ENCODE peak calls at places on chromosome 5, in six cellular contexts. P is spleen, Q is right lobe of liver, E is brain microvascular endothelial cell, T is heart left ventricle, D is neural progenitor cell. F is an unnamed sample.
A peak's percentile ranks its signal among the peaks of the same experiment; 100 is the strongest.

GRCh38 chr5:139711852-139712171 is 63.7 kb downstream of the CXXC5 start:
- DNase-seq in P (peak; percentile 81), Q (no peak), E (no peak), T (peak; percentile 38), D (peak; percentile 81), F (no peak)

GRCh38 chr5:130198927-130199326 is 294.7 kb downstream of the CHSY3 start:
- DNase-seq in P (no peak), Q (no peak), E (peak; percentile 18), T (no peak), D (peak; percentile 57), F (peak; percentile 19)

GRCh38 chr5:122330881-122331280 is 18.8 kb downstream of the SNCAIP start:
- DNase-seq in P (no peak), Q (no peak), E (no peak), T (no peak), D (no peak), F (no peak)

GRCh38 chr5:15082096-15082495 is 210.5 kb upstream of the ANKH start:
- DNase-seq in P (no peak), Q (no peak), E (no peak), T (no peak), D (no peak), F (no peak)

GRCh38 chr5:173734716-173735115 is 118.3 kb upstream of the BOD1 start:
- DNase-seq in P (no peak), Q (no peak), E (no peak), T (no peak), D (no peak), F (no peak)

GRCh38 chr5:172463031-172463430 is 8.7 kb upstream of the SH3PXD2B start:
- DNase-seq in P (no peak), Q (no peak), E (no peak), T (no peak), D (no peak), F (no peak)

GRCh38 chr5:67576112-67576511 is 379.5 kb upstream of the CD180 start:
- DNase-seq in P (no peak), Q (no peak), E (no peak), T (no peak), D (no peak), F (no peak)

GRCh38 chr5:124651663-124652513 is 94.6 kb downstream of the ZNF608 start:
- DNase-seq in P (peak; percentile 92), Q (peak; percentile 81), E (peak; percentile 77), T (peak; percentile 92), D (peak; percentile 93), F (peak; percentile 90)

GRCh38 chr5:79573983-79574890 is 38.0 kb upstream of the TENT2 start:
- DNase-seq in P (no peak), Q (no peak), E (no peak), T (no peak), D (no peak), F (no peak)

GRCh38 chr5:65818592-65818991 is 96.6 kb downstream of the NLN start:
- DNase-seq in P (no peak), Q (no peak), E (no peak), T (no peak), D (peak; percentile 20), F (no peak)

GRCh38 chr5:141800629-141801028 is 77.6 kb downstream of the PCDH1 start:
- DNase-seq in P (peak; percentile 28), Q (no peak), E (no peak), T (no peak), D (no peak), F (no peak)

GRCh38 chr5:95238560-95239325 is 46.2 kb downstream of the MCTP1 start:
- DNase-seq in P (no peak), Q (no peak), E (peak; percentile 38), T (no peak), D (no peak), F (no peak)

GRCh38 chr5:30390095-30390494 is 803.4 kb upstream of the CDH6 start:
- DNase-seq in P (no peak), Q (no peak), E (no peak), T (no peak), D (no peak), F (no peak)

GRCh38 chr5:30398427-30398826 is 795.1 kb upstream of the CDH6 start:
- DNase-seq in P (no peak), Q (no peak), E (no peak), T (no peak), D (no peak), F (no peak)

GRCh38 chr5:30387974-30388632 is 805.4 kb upstream of the CDH6 start:
- DNase-seq in P (no peak), Q (no peak), E (no peak), T (no peak), D (no peak), F (no peak)

GRCh38 chr5:30392897-30393296 is 800.6 kb upstream of the CDH6 start:
- DNase-seq in P (no peak), Q (no peak), E (no peak), T (no peak), D (no peak), F (no peak)
- H3K36me3 ChIP-seq in P (no peaks in the 10 kb centered on the region), Q (no peaks in the 10 kb centered on the region), E (no peaks in the 10 kb centered on the region), T (no peaks in the 10 kb centered on the region), D (no peaks in the 10 kb centered on the region), F (no peaks in the 10 kb centered on the region)

GRCh38 chr5:144295284-144295683 is 124.6 kb downstream of the KCTD16 start:
- DNase-seq in P (no peak), Q (no peak), E (no peak), T (no peak), D (no peak), F (no peak)
- TF ChIP-seq CTCF in P (no peak), Q (no peak), E (no peak), T (no peak), D (peak; percentile 12), F (no peak)

DNA sequence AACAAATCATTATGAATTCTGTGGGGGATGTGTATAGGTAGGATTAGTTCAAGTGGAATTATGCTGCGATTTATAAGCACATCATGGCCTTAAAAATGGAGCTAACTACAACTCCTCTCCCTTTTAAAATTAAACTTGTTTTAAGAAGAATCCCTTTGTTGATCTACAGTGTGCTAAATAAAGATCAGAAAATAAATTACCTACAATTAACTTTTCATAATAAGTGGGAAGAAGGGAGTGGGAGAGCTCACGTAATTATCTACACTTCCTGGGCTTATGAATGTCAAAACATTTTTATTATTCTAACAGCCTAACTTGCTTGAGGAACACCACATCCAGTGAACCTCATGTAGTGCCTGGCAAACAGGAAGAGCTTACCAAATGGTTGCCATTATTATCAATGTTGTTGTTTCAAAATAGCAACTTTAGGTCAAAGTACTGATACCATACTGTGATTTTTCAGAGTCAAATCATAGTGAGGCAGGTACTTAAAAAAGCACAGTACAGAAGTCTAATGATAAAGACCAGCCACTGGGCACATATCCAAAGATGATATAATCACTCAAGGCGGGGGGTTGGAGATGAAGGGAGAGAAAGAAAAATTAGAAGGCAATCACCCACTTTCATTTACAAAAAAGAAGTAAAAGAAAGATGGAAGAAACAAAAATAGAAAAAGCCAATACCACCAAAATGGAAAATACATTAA is 174.0 kb downstream of the RAPGEF6 start:
- DNase-seq in P (no peak), Q (no peak), E (peak; percentile 36), T (no peak), D (no peak), F (no peak)
- H3K36me3 ChIP-seq in P (peaks cover 4% of the 10 kb centered on the region), Q (no peaks in the 10 kb centered on the region), E (no peaks in the 10 kb centered on the region), T (peaks cover 16% of the 10 kb centered on the region), D (peaks cover under 1% of the 10 kb centered on the region), F (no peaks in the 10 kb centered on the region)

GRCh38 chr5:58902765-58903164 is 319.9 kb downstream of the RAB3C start:
- DNase-seq in P (no peak), Q (no peak), E (no peak), T (no peak), D (no peak), F (no peak)
- TF ChIP-seq CTCF in P (peak; percentile 9), Q (no peak), E (peak; percentile 15), T (peak; percentile 5), D (no peak), F (no peak)

GRCh38 chr5:10680876-10681481 is 80.1 kb downstream of the DAP start:
- DNase-seq in P (no peak), Q (no peak), E (no peak), T (no peak), D (no peak), F (no peak)

GRCh38 chr5:10684303-10685086 is 76.5 kb downstream of the DAP start:
- DNase-seq in P (no peak), Q (no peak), E (no peak), T (no peak), D (no peak), F (no peak)

GRCh38 chr5:10681605-10682428 is 79.2 kb downstream of the DAP start:
- DNase-seq in P (no peak), Q (no peak), E (no peak), T (no peak), D (no peak), F (no peak)

GRCh38 chr5:10682429-10682746 is 78.6 kb downstream of the DAP start:
- DNase-seq in P (no peak), Q (no peak), E (no peak), T (no peak), D (no peak), F (no peak)

GRCh38 chr5:10682801-10683525 is 78.1 kb downstream of the DAP start:
- DNase-seq in P (no peak), Q (no peak), E (no peak), T (no peak), D (no peak), F (no peak)
- H3K36me3 ChIP-seq in P (peaks cover 57% of the 10 kb centered on the region), Q (peaks cover 44% of the 10 kb centered on the region), E (peaks cover 31% of the 10 kb centered on the region), T (peaks cover 38% of the 10 kb centered on the region), D (no peaks in the 10 kb centered on the region), F (no peaks in the 10 kb centered on the region)

DNA sequence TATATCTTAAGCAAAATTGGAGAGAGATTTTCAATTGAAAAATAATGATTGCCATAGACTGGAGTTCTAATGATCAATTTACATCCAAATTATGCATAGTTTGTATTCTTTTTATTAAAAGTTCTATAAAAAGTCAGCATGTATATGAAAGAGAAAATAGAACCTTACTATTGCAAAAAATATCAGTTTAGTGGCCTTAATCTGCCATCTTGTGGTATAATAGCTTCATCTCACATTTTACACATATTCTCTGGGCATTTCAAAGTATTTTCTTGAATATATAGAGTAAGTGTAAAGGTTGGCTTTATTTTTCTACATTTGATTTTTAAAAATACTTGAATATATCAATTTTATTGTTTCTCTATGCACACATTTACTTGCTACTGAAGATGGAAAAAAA is 1858.6 kb upstream of the CDH9 start:
- DNase-seq in P (no peak), Q (no peak), E (no peak), T (no peak), D (no peak), F (no peak)
- TF ChIP-seq CTCF in P (no peak), Q (no peak), E (no peak), T (no peak), D (peak; percentile 40), F (no peak)

GRCh38 chr5:151799407-151799806 is 27.7 kb downstream of the G3BP1 start:
- DNase-seq in P (no peak), Q (no peak), E (peak; percentile 74), T (no peak), D (no peak), F (no peak)
- H3K36me3 ChIP-seq in P (peaks cover 97% of the 10 kb centered on the region), Q (peaks cover 100% of the 10 kb centered on the region), E (peaks cover 53% of the 10 kb centered on the region), T (peaks cover 98% of the 10 kb centered on the region), D (peaks cover 56% of the 10 kb centered on the region), F (no peaks in the 10 kb centered on the region)

GRCh38 chr5:74336286-74336685 is 304.2 kb downstream of the ENC1 start:
- DNase-seq in P (no peak), Q (no peak), E (no peak), T (no peak), D (peak; percentile 37), F (no peak)
- TF ChIP-seq CTCF in P (no peak), Q (no peak), E (peak; percentile 48), T (no peak), D (peak; percentile 50), F (no peak)

F was measured in testis.